ENCODE peak calls at places on chromosomes 2 and 18, in five cellular contexts. Z is WERI-Rb-1, G is Peyer's patch, F is prostate gland, V is esophagus squamous epithelium. H is an unnamed sample.
A peak's percentile ranks its signal among the peaks of the same experiment; 100 is the strongest.

GRCh38 chr2:101986804-101987740 is 4.7 kb upstream of the IL1R2 start:
- DNase-seq in Z (no peak), G (no peak), F (no peak), V (no peak), H (no peak)

GRCh38 chr2:175001546-175001945 is 3.6 kb downstream of the CHN1 start:
- DNase-seq in Z (no peak), G (no peak), F (no peak), V (no peak), H (no peak)

GRCh38 chr2:23916727-23917458 is 10.0 kb downstream of the ATAD2B start:
- DNase-seq in Z (no peak), G (no peak), F (no peak), V (no peak), H (no peak)

GRCh38 chr2:71070294-71071025 is 2.0 kb downstream of the NAGK start:
- DNase-seq in Z (peak; percentile 78), G (peak; percentile 42), F (no peak), V (no peak), H (peak; percentile 28)

GRCh38 chr2:84495539-84496146 is 20.7 kb upstream of the DNAH6 start:
- DNase-seq in Z (peak; percentile 12), G (no peak), F (peak; percentile 36), V (no peak), H (peak; percentile 13)

GRCh38 chr2:144233226-144234114 is 286.4 kb downstream of the ZEB2 start:
- DNase-seq in Z (no peak), G (no peak), F (no peak), V (no peak), H (no peak)

GRCh38 chr18:46764586-46764985 is 7.7 kb upstream of the ST8SIA5 start:
- DNase-seq in Z (no peak), G (no peak), F (no peak), V (no peak), H (no peak)

GRCh38 chr2:75481041-75481836 is 79.5 kb downstream of the EVA1A start:
- DNase-seq in Z (no peak), G (no peak), F (no peak), V (no peak), H (no peak)

GRCh38 chr2:164737612-164738081 is 104.0 kb downstream of the COBLL1 start:
- DNase-seq in Z (peak; percentile 78), G (peak; percentile 59), F (peak; percentile 76), V (no peak), H (peak; percentile 13)

GRCh38 chr2:99940963-99941362 is 201.4 kb downstream of the AFF3 start:
- DNase-seq in Z (no peak), G (no peak), F (no peak), V (no peak), H (no peak)

GRCh38 chr2:61906187-61906470 is 655 bp downstream of the COMMD1 start:
- DNase-seq in Z (peak; percentile 24), G (no peak), F (no peak), V (no peak), H (no peak)

GRCh38 chr18:3213231-3214059 is 6.3 kb downstream of the MYOM1 start:
- DNase-seq in Z (no peak), G (no peak), F (no peak), V (no peak), H (no peak)

GRCh38 chr18:41881285-41881684 is 73.7 kb upstream of the PIK3C3 start:
- DNase-seq in Z (no peak), G (no peak), F (no peak), V (no peak), H (no peak)

DNA sequence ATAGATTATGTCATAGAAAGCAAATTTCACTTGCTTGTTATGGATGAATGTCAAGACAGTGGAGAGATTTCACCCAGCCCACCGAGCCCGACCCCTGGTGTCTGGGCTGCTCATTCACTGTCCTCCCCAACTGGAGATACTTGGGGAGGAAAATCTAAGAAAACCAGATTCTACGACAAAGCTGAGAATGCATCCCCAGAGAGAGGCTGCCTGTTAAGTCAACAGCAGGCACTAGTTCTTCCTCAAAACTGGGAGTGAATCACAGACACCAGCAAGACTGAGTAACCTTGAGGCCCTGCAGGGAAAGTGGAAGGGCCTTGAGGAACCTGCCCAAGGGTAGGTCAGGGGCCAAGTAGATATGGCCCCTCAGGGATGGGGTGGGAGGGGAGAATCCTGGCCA is 34.2 kb upstream of the MLPH start:
- DNase-seq in Z (no peak), G (no peak), F (no peak), V (no peak), H (no peak)
- TF ChIP-seq CTCF in Z (no peak), G (no peak), F (no peak), V (no peak), H (no peak)

DNA sequence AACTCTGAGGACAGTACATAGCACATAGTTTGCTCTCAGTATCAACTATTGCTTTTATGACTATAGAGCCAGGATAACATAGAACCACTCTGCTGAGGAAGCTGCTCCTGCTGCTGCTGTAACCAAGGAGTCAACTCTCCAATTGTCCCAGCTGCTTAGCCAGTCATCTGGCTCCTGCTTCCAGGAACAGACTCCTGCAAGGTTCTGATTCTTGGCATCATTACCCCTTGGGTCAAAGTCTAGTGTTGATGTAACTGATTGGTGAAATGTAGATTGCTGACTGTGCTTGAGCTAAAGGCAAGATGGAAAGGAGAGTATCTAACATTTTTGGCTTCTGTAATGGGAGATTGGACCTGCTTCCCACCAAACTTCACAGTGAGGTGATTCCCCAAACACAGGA is 261.9 kb upstream of the FSHR start:
- DNase-seq in Z (no peak), G (no peak), F (no peak), V (no peak), H (no peak)
- H3K27me3 ChIP-seq in Z (no peaks in the 10 kb centered on the region), G (no peaks in the 10 kb centered on the region), F (no peaks in the 10 kb centered on the region), V (no peaks in the 10 kb centered on the region), H (no peaks in the 10 kb centered on the region)

GRCh38 chr2:127671557-127672302 is 3.6 kb downstream of the LIMS2 start:
- DNase-seq in Z (no peak), G (no peak), F (no peak), V (no peak), H (no peak)

GRCh38 chr2:127674241-127675209 is 805 bp downstream of the LIMS2 start:
- DNase-seq in Z (no peak), G (no peak), F (no peak), V (no peak), H (no peak)

GRCh38 chr2:127672341-127673303 is 2.7 kb downstream of the LIMS2 start:
- DNase-seq in Z (no peak), G (no peak), F (no peak), V (no peak), H (no peak)

GRCh38 chr2:127675335-127676261 is at the start of gene LIMS2:
- DNase-seq in Z (no peak), G (no peak), F (no peak), V (no peak), H (no peak)

DNA sequence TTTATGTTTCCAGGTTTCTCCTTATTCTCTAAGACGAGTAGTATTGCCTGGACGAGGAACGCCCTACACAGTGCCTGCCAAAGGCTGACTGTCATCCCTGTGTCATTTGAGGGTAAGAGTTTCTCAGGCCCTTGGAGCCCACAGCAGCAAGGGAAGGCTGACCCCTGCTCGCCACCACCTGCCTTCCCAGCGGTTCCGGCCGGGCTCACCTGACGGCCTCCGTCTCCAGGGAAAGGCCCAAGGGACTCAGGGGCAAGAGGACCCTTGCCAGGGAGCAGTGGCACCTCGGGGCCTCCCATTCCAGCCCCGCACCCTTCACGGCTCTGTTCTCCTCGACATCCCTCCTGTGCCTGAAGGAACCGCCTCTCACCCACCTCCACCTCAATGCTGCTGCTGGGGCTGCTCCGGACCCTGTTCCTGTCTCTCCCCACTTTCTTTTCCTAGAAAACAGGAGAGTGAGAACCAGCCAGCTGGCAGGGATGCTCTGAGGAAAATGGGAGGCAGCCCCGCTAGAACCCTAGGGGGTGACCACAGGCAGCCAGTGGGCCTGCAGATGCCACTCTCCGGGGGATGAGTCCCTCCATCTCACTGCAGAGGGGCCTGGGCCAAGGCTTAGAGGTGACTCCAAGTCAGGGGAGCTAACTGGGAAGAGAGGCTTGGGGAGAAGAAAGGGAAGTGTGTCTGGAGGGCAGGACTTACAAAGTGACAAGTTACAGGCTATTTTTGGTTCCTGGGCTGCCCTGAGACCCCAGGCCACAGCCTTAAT is 1.8 kb downstream of the LIMS2 start:
- DNase-seq in Z (no peak), G (no peak), F (no peak), V (no peak), H (no peak)
- H3K4me3 ChIP-seq in Z (no peak overlapping the region), G (peak overlapping the region; percentile 51), F (peak overlapping the region; percentile 56), V (peak overlapping the region; percentile 79), H (no peak overlapping the region)

GRCh38 chr2:158101384-158101926 is at the start of gene UPP2:
- DNase-seq in Z (no peak), G (no peak), F (no peak), V (no peak), H (no peak)
- TF ChIP-seq CTCF in Z (no peak), G (no peak), F (no peak), V (no peak), H (no peak)

GRCh38 chr2:233147136-233147828 is 87.1 kb downstream of the INPP5D start:
- DNase-seq in Z (no peak), G (no peak), F (no peak), V (no peak), H (no peak)

GRCh38 chr2:233146194-233146593 is 86.1 kb downstream of the INPP5D start:
- DNase-seq in Z (no peak), G (no peak), F (no peak), V (no peak), H (no peak)

GRCh38 chr2:233148354-233148753 is 88.2 kb downstream of the INPP5D start:
- DNase-seq in Z (no peak), G (no peak), F (no peak), V (no peak), H (no peak)

GRCh38 chr2:233145726-233146125 is 85.6 kb downstream of the INPP5D start:
- DNase-seq in Z (no peak), G (no peak), F (no peak), V (no peak), H (no peak)

DNA sequence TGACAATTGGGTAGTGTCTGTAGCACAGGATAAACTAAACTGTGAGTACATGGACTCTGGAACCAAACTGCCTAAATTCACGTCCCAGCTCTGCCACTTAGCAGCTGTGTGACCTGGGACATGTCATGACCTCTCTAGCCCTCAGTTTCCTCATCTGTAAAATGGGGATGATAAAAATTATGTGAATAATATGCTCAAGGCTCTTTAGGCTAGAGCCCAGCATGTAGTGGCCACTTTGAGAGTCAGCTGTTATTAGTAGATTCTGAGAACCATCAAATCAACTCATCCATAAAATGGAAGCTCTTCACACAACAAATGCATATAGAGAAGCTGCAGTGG is 87.7 kb downstream of the INPP5D start:
- DNase-seq in Z (no peak), G (no peak), F (no peak), V (no peak), H (no peak)
- H3K27me3 ChIP-seq in Z (no peaks in the 10 kb centered on the region), G (no peaks in the 10 kb centered on the region), F (no peaks in the 10 kb centered on the region), V (no peaks in the 10 kb centered on the region), H (no peaks in the 10 kb centered on the region)

DNA sequence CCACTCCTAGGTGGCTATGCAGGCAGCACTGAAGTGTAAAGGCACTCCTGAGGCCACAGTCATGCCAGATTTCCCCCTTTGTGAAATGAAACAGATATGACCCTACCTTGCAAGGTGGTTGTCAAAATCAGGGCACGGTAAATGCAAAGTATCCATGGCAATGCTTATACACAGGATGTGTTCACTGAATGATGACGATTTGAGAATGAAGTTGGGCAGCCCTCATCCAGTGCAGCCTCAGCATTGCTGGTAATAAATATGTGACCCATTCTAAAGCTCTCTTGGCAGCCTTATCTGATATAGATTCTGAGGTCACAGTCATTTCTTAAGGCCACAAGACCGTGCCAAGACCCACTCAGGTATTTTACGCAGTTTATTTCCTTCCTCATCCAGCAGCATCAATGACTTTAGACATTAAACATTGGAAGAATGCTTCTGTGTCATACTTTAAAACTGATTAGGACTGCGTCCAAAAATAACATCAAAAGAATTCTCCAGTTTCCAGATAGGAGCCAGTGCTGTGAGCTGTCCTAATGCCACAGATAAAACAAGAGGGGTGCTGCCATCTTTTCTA is 125.5 kb upstream of the SERTAD2 start:
- DNase-seq in Z (no peak), G (no peak), F (no peak), V (no peak), H (no peak)
- H3K4me3 ChIP-seq in Z (no peak overlapping the region), G (no peak overlapping the region), F (no peak overlapping the region), V (no peak overlapping the region), H (no peak overlapping the region)